ENCODE peak calls at places on chromosome 7, in four cellular contexts. N is A549, J is GM12878, D is K562. Z is an unnamed sample.

GRCh38 chr7:48424731-48425130 is 253.5 kb downstream of the ABCA13 start:
- DNase-seq in N (peak; percentile 34), J (no peak), D (no peak), Z (no peak)

GRCh38 chr7:35762781-35763180 is 38.1 kb upstream of the SEPTIN7 start:
- DNase-seq in N (no peak), J (no peak), D (no peak), Z (no peak)

GRCh38 chr7:133230591-133231194 is 22.2 kb upstream of the EXOC4 start:
- DNase-seq in N (peak; percentile 57), J (no peak), D (peak; percentile 65), Z (peak; percentile 73)

GRCh38 chr7:88291401-88292173 is 15.1 kb downstream of the STEAP4 start:
- DNase-seq in N (peak; percentile 50), J (no peak), D (no peak), Z (no peak)

GRCh38 chr7:98659746-98660145 is 42.7 kb downstream of the NPTX2 start:
- DNase-seq in N (no peak), J (no peak), D (no peak), Z (no peak)

GRCh38 chr7:33805630-33806233 is 99.6 kb upstream of the BMPER start:
- DNase-seq in N (no peak), J (no peak), D (no peak), Z (peak; percentile 77)

GRCh38 chr7:31935115-31935514 is 135.1 kb downstream of the PDE1C start:
- DNase-seq in N (peak; percentile 69), J (no peak), D (no peak), Z (peak; percentile 68)

GRCh38 chr7:157500171-157500960 is 163.6 kb downstream of the DNAJB6 start:
- DNase-seq in N (no peak), J (no peak), D (no peak), Z (no peak)

GRCh38 chr7:140003913-140004382 is 58.8 kb downstream of the PARP12 start:
- DNase-seq in N (peak; percentile 63), J (peak; percentile 16), D (peak; percentile 81), Z (peak; percentile 58)

GRCh38 chr7:70833726-70834125 is 298.2 kb upstream of the GALNT17 start:
- DNase-seq in N (no peak), J (no peak), D (no peak), Z (no peak)

GRCh38 chr7:84614821-84615506 is 420.4 kb upstream of the SEMA3A start:
- DNase-seq in N (peak; percentile 20), J (no peak), D (no peak), Z (peak; percentile 44)

GRCh38 chr7:125467996-125468854 is 538.6 kb upstream of the POT1 start:
- DNase-seq in N (no peak), J (no peak), D (no peak), Z (no peak)

GRCh38 chr7:5550831-5551230 is 127.2 kb upstream of the TNRC18 start:
- DNase-seq in N (no peak), J (no peak), D (no peak), Z (no peak)

GRCh38 chr7:111827863-111828504 is 265.7 kb upstream of the IMMP2L start:
- DNase-seq in N (peak; percentile 4), J (no peak), D (no peak), Z (peak; percentile 73)

GRCh38 chr7:159067870-159068787 is 76.5 kb downstream of the VIPR2 start:
- DNase-seq in N (no peak), J (no peak), D (peak; percentile 58), Z (no peak)

GRCh38 chr7:48114589-48114988 is 25.5 kb downstream of the UPP1 start:
- DNase-seq in N (no peak), J (no peak), D (no peak), Z (no peak)

GRCh38 chr7:821688-822087 is 10.6 kb upstream of the SUN1 start:
- DNase-seq in N (no peak), J (no peak), D (no peak), Z (no peak)

GRCh38 chr7:66629222-66629658 is 559 bp downstream of the KCTD7 start:
- DNase-seq in N (no peak), J (no peak), D (peak; percentile 69), Z (peak; percentile 22)

GRCh38 chr7:404782-405488 is 114.7 kb downstream of the PDGFA start:
- DNase-seq in N (no peak), J (no peak), D (no peak), Z (no peak)

GRCh38 chr7:79789584-79790345 is 336.3 kb upstream of the MAGI2 start:
- DNase-seq in N (no peak), J (no peak), D (no peak), Z (no peak)

GRCh38 chr7:96708872-96709271 is 774 bp downstream of the SEM1 start:
- DNase-seq in N (peak; percentile 2), J (no peak), D (peak; percentile 7), Z (no peak)

GRCh38 chr7:1883031-1883761 is 213.1 kb downstream of the ELFN1 start:
- DNase-seq in N (peak; percentile 49), J (no peak), D (peak; percentile 82), Z (peak; percentile 47)

GRCh38 chr7:18607025-18607424 is 111.5 kb downstream of the HDAC9 start:
- DNase-seq in N (no peak), J (no peak), D (no peak), Z (no peak)

DNA sequence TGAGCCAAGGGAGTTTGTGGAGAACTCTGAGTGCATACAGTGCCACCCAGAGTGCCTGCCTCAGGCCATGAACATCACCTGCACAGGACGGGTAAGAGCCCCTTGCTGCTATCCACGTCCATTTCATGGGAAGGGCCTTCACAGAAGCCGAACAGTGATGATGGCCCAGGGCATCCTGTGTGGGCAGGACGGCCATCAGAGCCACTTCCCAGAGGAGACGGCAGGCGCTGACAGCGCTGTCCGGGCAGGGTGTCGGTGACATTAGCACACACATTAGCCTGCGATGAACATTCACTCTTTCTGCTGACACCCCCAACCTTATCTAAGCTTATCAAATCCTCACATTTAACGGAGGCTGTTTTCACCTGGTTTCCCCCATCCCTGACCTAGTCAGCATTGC is 144.9 kb downstream of the EGFR start:
- DNase-seq in N (no peak), J (no peak), D (no peak), Z (no peak)
- TF ChIP-seq MYC in N (no peak), J (no peak), D (no peak), Z (no peak)

DNA sequence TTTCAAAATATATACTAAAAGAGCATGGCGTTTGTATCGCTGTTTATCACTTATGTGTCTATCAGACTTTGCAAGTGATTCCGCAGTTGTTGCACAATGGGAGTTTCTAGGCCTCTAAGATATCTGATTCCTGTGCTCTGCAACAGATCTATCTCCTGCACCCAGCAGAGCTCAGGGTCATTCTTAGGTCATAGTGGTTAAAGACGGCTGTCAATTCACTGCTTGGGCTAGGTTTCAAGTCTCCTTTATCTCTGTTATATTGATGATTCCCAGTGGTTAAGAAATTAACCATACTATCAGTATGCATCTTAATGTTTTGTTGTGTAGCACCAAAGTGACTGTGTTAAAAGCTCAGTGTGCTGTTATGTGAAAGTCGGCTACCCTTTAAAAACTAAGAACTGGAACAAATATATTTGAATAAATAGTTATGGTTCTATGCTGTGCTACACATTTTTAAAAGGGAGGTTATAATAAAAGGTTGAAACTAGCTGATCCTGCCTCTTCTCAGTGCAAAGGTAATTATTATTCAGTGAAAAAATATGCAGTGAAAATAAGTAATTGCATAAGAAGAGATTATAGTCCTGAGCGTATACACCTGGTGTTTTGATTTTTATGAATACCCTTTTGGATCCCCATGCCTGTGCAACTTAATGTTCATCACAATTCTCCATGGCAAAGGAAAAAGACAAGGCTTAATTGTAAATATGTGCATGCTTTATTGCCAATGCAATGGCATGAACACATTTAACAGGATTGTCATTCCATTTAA is 24.0 kb downstream of the HOXA1 start:
- DNase-seq in N (no peak), J (no peak), D (peak; percentile 42), Z (no peak)
- H3K27ac ChIP-seq in N (no peak overlapping the region), J (no peak overlapping the region), D (no peak overlapping the region), Z (no peak overlapping the region)

GRCh38 chr7:101708223-101708622 is 79.1 kb upstream of the MYL10 start:
- DNase-seq in N (no peak), J (no peak), D (no peak), Z (no peak)

GRCh38 chr7:101712652-101713051 is 83.6 kb upstream of the MYL10 start:
- DNase-seq in N (no peak), J (no peak), D (no peak), Z (no peak)

GRCh38 chr7:101705327-101705726 is 76.2 kb upstream of the MYL10 start:
- DNase-seq in N (no peak), J (no peak), D (no peak), Z (no peak)

GRCh38 chr7:101702362-101702850 is 73.3 kb upstream of the MYL10 start:
- DNase-seq in N (peak; percentile 60), J (no peak), D (peak; percentile 41), Z (no peak)

DNA sequence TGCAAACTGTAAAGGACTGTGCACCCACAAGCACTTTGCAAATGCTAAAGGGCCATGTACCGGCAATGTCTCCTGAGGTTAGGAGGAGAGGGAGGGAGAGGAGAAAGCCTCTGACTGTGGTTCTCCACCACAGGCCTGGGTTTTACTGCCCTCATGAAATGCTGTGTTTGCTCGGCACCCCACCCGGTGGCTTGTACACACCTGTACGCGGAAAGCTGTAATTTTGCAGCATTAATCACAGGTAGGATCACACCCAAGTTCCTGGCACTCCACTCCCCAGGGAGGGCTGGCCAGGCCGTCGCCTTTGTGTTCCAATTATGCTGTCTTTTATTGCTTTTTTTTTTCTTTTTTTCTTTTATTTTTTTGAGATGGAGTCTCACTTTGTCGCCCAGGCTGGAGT is 78.5 kb upstream of the MYL10 start:
- DNase-seq in N (no peak), J (no peak), D (no peak), Z (no peak)
- TF ChIP-seq MYC in N (no peak), J (no peak), D (no peak), Z (no peak)

GRCh38 chr7:104940023-104940710 is 73.8 kb upstream of the KMT2E start:
- DNase-seq in N (no peak), J (no peak), D (no peak), Z (no peak)
- H3K27ac ChIP-seq in N (no peak overlapping the region), J (no peak overlapping the region), D (no peak overlapping the region), Z (no peak overlapping the region)

DNA sequence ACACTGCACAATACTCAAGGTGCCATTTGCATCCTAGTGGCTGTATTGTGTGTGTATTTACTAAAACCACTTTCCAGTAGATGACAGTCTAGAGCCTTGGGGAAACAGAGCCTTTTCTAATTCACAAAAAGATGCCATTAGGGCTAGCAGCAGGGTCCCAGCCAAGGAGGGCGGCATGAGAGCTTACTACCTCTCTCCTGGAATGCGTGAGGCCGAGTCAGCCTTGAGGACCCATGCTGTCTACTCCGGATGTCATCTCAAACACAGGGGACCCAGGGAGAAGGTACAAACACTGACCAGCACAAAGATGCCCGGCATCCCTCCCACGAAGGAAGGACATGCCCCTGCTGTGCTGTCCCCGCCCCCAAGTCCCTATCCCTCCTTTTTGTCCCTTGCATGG is 65.5 kb downstream of the CYCS start:
- DNase-seq in N (no peak), J (no peak), D (no peak), Z (no peak)
- TF ChIP-seq MYC in N (no peak), J (no peak), D (no peak), Z (no peak)

GRCh38 chr7:137987011-137987334 is 14.9 kb downstream of the CREB3L2 start:
- DNase-seq in N (no peak), J (no peak), D (no peak), Z (peak; percentile 53)
- H3K27ac ChIP-seq in N (no peak overlapping the region), J (peak overlapping the region; percentile 95), D (no peak overlapping the region), Z (no peak overlapping the region)

GRCh38 chr7:155648752-155649339 is 4.4 kb downstream of the RBM33 start:
- DNase-seq in N (no peak), J (no peak), D (no peak), Z (no peak)
- TF ChIP-seq MYC in N (no peak), J (no peak), D (no peak), Z (no peak)